ENCODE peak calls at places on chromosomes 4 and X, in nine cellular contexts. Q, U, M, S, K, E, R, O and B are unnamed samples.

GRCh38 chr4:71110499-71110898 is 117.0 kb downstream of the DCK start:
- DNase-seq in O (no peak), Q (no peak), R (no peak), S (no peak), K (no peak), E (no peak), U (no peak), M (no peak), B (no peak)

GRCh38 chrX:74449937-74450330 is 28.6 kb downstream of the SLC16A2 start:
- DNase-seq in S (no peak), U (no peak), M (no peak), O (no peak), R (no peak), E (no peak), K (no peak), Q (no peak), B (no peak)

GRCh38 chr4:1235381-1236102 is 13.4 kb downstream of the CTBP1 start:
- DNase-seq in M (no peak), Q (peak; percentile 29), S (no peak), K (peak; percentile 4), U (no peak), O (no peak), R (no peak), E (no peak), B (no peak)

GRCh38 chr4:24070117-24070516 is 180.3 kb upstream of the PPARGC1A start:
- DNase-seq in E (no peak), M (no peak), R (peak; percentile 81), K (no peak), Q (no peak), U (peak; percentile 1), S (no peak), O (no peak), B (no peak)

GRCh38 chr4:114562176-114562904 is 36.3 kb upstream of the UGT8 start:
- DNase-seq in O (no peak), S (no peak), M (no peak), Q (no peak), R (no peak), E (no peak), K (no peak), U (no peak), B (no peak)

GRCh38 chr4:23366207-23366906 is 523.5 kb downstream of the PPARGC1A start:
- DNase-seq in M (no peak), R (no peak), O (no peak), Q (no peak), U (no peak), S (no peak), E (no peak), K (no peak), B (no peak)

GRCh38 chr4:47729086-47729763 is 108.6 kb downstream of the CORIN start:
- DNase-seq in R (no peak), O (no peak), U (no peak), K (no peak), M (no peak), S (no peak), Q (no peak), E (no peak), B (no peak)

GRCh38 chr4:6891436-6892170 is 18.0 kb upstream of the TBC1D14 start:
- DNase-seq in E (no peak), R (no peak), O (no peak), K (no peak), S (no peak), U (no peak), Q (peak; percentile 88), M (no peak), B (no peak)

GRCh38 chrX:10725071-10725470 is 104.7 kb upstream of the MID1 start:
- DNase-seq in M (peak; percentile 4), E (no peak), O (no peak), K (no peak), R (no peak), U (no peak), Q (no peak), S (no peak), B (no peak)

GRCh38 chr4:186946682-186947294 is 223.1 kb upstream of the FAT1 start:
- DNase-seq in K (no peak), S (no peak), E (no peak), M (no peak), U (peak; percentile 78), Q (no peak), O (peak; percentile 54), R (no peak), B (no peak)

GRCh38 chrX:95945528-95945927 is 739.1 kb upstream of the DIAPH2 start:
- DNase-seq in Q (no peak), U (no peak), K (no peak), S (no peak), E (no peak), R (no peak), M (no peak), O (no peak), B (no peak)